ENCODE peak calls at places on chromosomes 5 and 9, in seven cellular contexts. K is fibroblast of lung, E is astrocyte of the spinal cord, Z is psoas muscle, O is epithelial cell of proximal tubule, U is mesothelial cell of epicardium, V is AG09319. S is an unnamed sample.

GRCh38 chr5:32233696-32234447 is 59.8 kb upstream of the GOLPH3 start:
- DNase-seq in U (no peak), V (peak; percentile 10), E (peak; percentile 88), K (peak; percentile 89), Z (no peak), O (peak; percentile 55), S (no peak)

GRCh38 chr5:22649076-22649475 is 204.1 kb downstream of the CDH12 start:
- DNase-seq in U (no peak), O (no peak), V (no peak), K (no peak), E (no peak), Z (no peak), S (no peak)

GRCh38 chr5:140553657-140554056 is 3.6 kb downstream of the SRA1 start:
- DNase-seq in Z (no peak), E (no peak), O (no peak), U (no peak), V (no peak), K (peak; percentile 22), S (no peak)

GRCh38 chr5:78771260-78772240 is 123.0 kb upstream of the LHFPL2 start:
- DNase-seq in E (no peak), U (no peak), K (no peak), Z (no peak), O (no peak), V (no peak), S (no peak)

GRCh38 chr5:32013658-32014057 is 160.5 kb downstream of the GOLPH3 start:
- DNase-seq in Z (no peak), E (no peak), O (no peak), K (no peak), V (no peak), U (no peak), S (no peak)

GRCh38 chr9:131443648-131444047 is 49.8 kb downstream of the PRRC2B start:
- DNase-seq in K (no peak), E (no peak), Z (no peak), V (no peak), U (no peak), O (no peak), S (no peak)

GRCh38 chr9:106893088-106893487 is 30.1 kb downstream of the ZNF462 start:
- DNase-seq in V (no peak), Z (no peak), E (no peak), K (peak; percentile 78), O (peak; percentile 73), U (no peak), S (no peak)

GRCh38 chr5:171648279-171648774 is 137.3 kb upstream of the SMIM23 start:
- DNase-seq in O (no peak), E (no peak), Z (no peak), U (no peak), K (no peak), V (no peak), S (no peak)

GRCh38 chr5:54093081-54093492 is 217.3 kb downstream of the ARL15 start:
- DNase-seq in U (no peak), E (no peak), K (no peak), O (no peak), V (no peak), Z (no peak), S (no peak)

GRCh38 chr5:105812356-105812755 is 1858.4 kb downstream of the EFNA5 start:
- DNase-seq in O (no peak), Z (no peak), K (no peak), E (no peak), V (no peak), U (no peak), S (no peak)

GRCh38 chr5:116448869-116449453 is 125.7 kb downstream of the SEMA6A start:
- DNase-seq in O (no peak), K (no peak), Z (no peak), E (no peak), U (no peak), V (no peak), S (no peak)

GRCh38 chr9:79012561-79012960 is 559.2 kb upstream of the TLE4 start:
- DNase-seq in U (no peak), Z (no peak), K (peak; percentile 78), E (peak; percentile 71), O (no peak), V (no peak), S (no peak)

GRCh38 chr5:139968547-139969261 is 74.4 kb downstream of the NRG2 start:
- DNase-seq in O (no peak), U (peak; percentile 86), E (peak; percentile 72), V (peak; percentile 11), Z (peak; percentile 87), K (peak; percentile 61), S (peak; percentile 84)

GRCh38 chr5:127425037-127425436 is 92.4 kb upstream of the PRRC1 start:
- DNase-seq in E (no peak), U (no peak), O (no peak), K (no peak), Z (no peak), V (no peak), S (no peak)

GRCh38 chr9:137143459-137143858 is 4.5 kb downstream of the GRIN1 start:
- DNase-seq in U (no peak), Z (no peak), K (no peak), E (no peak), O (no peak), V (no peak), S (no peak)

GRCh38 chr5:80083115-80083890 is 48.2 kb downstream of the THBS4 start:
- DNase-seq in V (peak; percentile 56), E (peak; percentile 67), K (peak; percentile 75), U (no peak), Z (no peak), O (no peak), S (peak; percentile 79)

GRCh38 chr5:31824886-31825774 is 186.2 kb downstream of the PDZD2 start:
- DNase-seq in E (peak; percentile 81), K (peak; percentile 42), V (peak; percentile 15), U (no peak), Z (peak; percentile 17), O (peak; percentile 32), S (peak; percentile 39)

GRCh38 chr5:145362261-145362660 is 472.9 kb downstream of the PRELID2 start:
- DNase-seq in U (no peak), K (peak; percentile 95), Z (no peak), E (peak; percentile 81), O (peak; percentile 73), V (peak; percentile 34), S (no peak)

GRCh38 chr5:76693141-76693540 is 22.8 kb upstream of the F2R start:
- DNase-seq in V (no peak), Z (no peak), K (no peak), E (no peak), U (no peak), O (no peak), S (no peak)

DNA sequence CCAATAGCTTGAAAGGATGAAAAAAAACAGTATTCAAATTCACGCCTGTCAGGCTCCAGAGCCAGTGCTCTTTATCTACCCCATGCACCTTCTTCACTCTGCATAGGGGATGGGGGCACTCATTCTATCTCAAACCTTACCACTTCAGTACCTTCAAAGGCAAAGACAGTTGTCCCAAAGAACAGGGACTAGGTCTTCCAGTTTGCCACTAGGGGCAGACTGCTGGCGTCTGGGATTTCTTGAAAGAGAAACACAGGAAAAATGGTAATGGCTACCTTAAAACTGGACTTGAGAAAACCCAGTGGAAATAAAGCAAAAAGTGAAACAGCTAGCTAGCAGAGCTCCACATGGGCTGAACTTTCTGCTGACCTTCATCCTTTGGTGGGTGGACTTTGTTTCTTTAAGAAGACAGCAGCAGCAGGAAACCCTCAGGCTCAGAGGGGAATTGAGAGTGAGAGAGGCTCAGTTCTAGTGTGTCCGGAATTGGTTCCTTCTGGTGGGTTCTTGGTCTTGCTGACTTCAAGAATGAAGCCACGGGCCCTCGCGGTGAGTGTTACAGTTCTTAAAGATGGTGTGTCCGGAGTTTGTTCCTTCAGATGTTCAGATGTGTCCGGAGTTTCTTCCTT is 41.0 kb upstream of the SLC36A1 start:
- DNase-seq in Z (no peak), E (no peak), K (no peak), O (no peak), U (no peak), V (no peak), S (no peak)
- TF ChIP-seq CTCF in Z (peak; percentile 36), E (peak; percentile 56), K (peak; percentile 44), O (peak; percentile 83), U (no peak), V (peak; percentile 27), S (peak; percentile 21)

GRCh38 chr9:88593537-88594185 is 58.7 kb downstream of the NXNL2 start:
- DNase-seq in U (no peak), K (peak; percentile 52), E (peak; percentile 71), Z (no peak), V (no peak), O (no peak), S (peak; percentile 57)
- TF ChIP-seq CTCF in U (peak; percentile 80), K (peak; percentile 78), E (peak; percentile 66), Z (peak; percentile 57), V (peak; percentile 61), O (peak; percentile 80), S (no peak)

GRCh38 chr5:146426853-146427618 is 20.1 kb upstream of the TCERG1 start:
- DNase-seq in Z (no peak), O (no peak), K (peak; percentile 34), V (no peak), U (no peak), E (peak; percentile 50), S (peak; percentile 60)
- TF ChIP-seq CTCF in Z (peak; percentile 70), O (peak; percentile 71), K (peak; percentile 54), V (peak; percentile 59), U (peak; percentile 61), E (peak; percentile 57), S (peak; percentile 56)

GRCh38 chr5:16585028-16585667 is 31.6 kb downstream of the RETREG1 start:
- DNase-seq in K (no peak), U (no peak), Z (no peak), V (no peak), O (no peak), E (no peak), S (peak; percentile 29)
- TF ChIP-seq CTCF in K (peak; percentile 10), U (no peak), Z (peak; percentile 34), V (peak; percentile 29), O (peak; percentile 67), E (peak; percentile 48), S (peak; percentile 46)

GRCh38 chr5:159844267-159844666 is 72.0 kb upstream of the ADRA1B start:
- DNase-seq in O (no peak), U (no peak), E (no peak), V (no peak), Z (no peak), K (no peak), S (no peak)
- TF ChIP-seq CTCF in O (no peak), U (no peak), E (no peak), V (no peak), Z (no peak), K (no peak), S (no peak)